ENCODE peak calls at places on chromosome 7, in six cellular contexts. N, J, C, V, Z and S are unnamed samples. For H3K9me3, the result is how much of the 10 kb centered on the place peaks cover.

GRCh38 chr7:37908221-37908788 is 8.3 kb downstream of the SFRP4 start:
- DNase-seq in C (no peak), N (no peak), V (no peak), J (no peak), Z (peak), S (no peak)

GRCh38 chr7:73682745-73683055 is 553 bp downstream of the DNAJC30 start:
- DNase-seq in J (no peak), N (no peak), Z (no peak), V (no peak), C (no peak), S (no peak)

GRCh38 chr7:66213637-66214036 is 8.5 kb downstream of the TPST1 start:
- DNase-seq in V (no peak), C (no peak), J (no peak), N (no peak), Z (peak), S (no peak)

GRCh38 chr7:142746268-142746667 is 3.0 kb upstream of the PRSS1 start:
- DNase-seq in C (no peak), Z (no peak), V (no peak), N (no peak), J (no peak), S (no peak)

GRCh38 chr7:1032536-1033181 is 11.7 kb upstream of the GPR146 start:
- DNase-seq in C (no peak), J (no peak), Z (no peak), V (no peak), N (no peak), S (peak)

GRCh38 chr7:127847641-127848040 is 183.6 kb downstream of the LRRC4 start:
- DNase-seq in Z (no peak), J (no peak), N (no peak), C (no peak), V (no peak), S (no peak)

GRCh38 chr7:33952824-33953223 is 47.5 kb downstream of the BMPER start:
- DNase-seq in V (no peak), C (no peak), N (no peak), J (no peak), Z (peak), S (no peak)

GRCh38 chr7:49926720-49927119 is 153.3 kb downstream of the VWC2 start:
- DNase-seq in Z (no peak), J (no peak), V (no peak), C (no peak), N (no peak), S (no peak)

GRCh38 chr7:130273081-130273699 is 6.5 kb downstream of the CPA2 start:
- DNase-seq in Z (peak), N (peak), V (peak), J (peak), C (no peak), S (no peak)

GRCh38 chr7:33452805-33453502 is 323.6 kb downstream of the BBS9 start:
- DNase-seq in Z (peak), C (no peak), V (no peak), N (no peak), J (no peak), S (no peak)

GRCh38 chr7:5064391-5065106 is 18.9 kb downstream of the RBAK start:
- DNase-seq in J (no peak), Z (peak), C (no peak), V (no peak), N (no peak), S (no peak)
- H3K9me3 ChIP-seq in J (under half), Z (under half), C (half or more), V (half or more), N (half or more), S (under half)

DNA sequence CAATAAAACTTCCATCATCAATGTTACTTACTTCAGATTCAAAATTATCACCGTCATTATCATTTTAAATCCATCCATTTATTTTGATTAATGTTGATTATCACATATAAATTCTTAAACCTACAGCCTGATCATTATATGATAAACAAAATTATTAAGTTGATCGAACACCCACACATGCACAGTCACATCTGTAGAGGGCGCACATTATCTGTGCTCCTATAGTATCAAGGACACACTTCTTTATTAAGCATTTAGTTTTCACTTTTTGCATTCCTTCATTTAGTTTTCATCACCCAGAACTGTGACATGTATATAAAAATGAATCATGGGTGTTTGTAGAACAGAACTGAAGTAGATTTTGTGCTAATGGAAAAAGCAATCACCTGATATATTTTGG is 26.2 kb upstream of the ZNF716 start:
- DNase-seq in C (no peak), N (no peak), J (no peak), Z (no peak), V (no peak), S (no peak)
- H3K9me3 ChIP-seq in C (under half), N (under half), J (under half), Z (under half), V (under half), S (under half)

DNA sequence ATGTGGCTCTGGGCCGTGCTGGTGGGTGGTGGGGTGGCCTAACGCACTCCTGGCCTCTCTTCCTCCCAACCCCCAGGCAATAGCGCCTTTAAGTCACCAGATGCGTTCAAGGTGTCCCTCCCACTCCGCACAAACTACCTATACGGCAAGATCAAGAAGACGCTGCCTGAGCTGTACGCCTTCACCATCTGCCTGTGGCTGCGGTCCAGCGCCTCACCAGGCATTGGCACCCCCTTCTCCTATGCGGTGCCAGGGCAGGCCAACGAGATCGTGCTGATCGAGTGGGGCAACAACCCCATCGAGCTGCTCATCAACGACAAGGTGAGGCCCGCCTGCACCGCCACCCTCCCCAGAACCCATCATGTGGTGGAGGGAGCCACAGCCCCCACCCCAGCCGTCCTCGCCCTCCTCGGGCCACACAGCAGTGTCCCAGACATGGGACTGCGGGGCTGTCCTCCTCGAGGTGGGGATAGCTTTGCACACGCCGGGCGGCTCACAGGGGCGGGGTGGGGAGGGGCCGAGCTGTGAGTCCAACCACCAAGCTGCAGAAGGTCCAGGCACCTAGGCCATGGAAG is 7.8 kb downstream of the NPTX2 start:
- DNase-seq in C (no peak), Z (no peak), J (no peak), N (no peak), V (no peak), S (no peak)
- H3K9me3 ChIP-seq in C (under half), Z (under half), J (half or more), N (under half), V (under half), S (under half)

DNA sequence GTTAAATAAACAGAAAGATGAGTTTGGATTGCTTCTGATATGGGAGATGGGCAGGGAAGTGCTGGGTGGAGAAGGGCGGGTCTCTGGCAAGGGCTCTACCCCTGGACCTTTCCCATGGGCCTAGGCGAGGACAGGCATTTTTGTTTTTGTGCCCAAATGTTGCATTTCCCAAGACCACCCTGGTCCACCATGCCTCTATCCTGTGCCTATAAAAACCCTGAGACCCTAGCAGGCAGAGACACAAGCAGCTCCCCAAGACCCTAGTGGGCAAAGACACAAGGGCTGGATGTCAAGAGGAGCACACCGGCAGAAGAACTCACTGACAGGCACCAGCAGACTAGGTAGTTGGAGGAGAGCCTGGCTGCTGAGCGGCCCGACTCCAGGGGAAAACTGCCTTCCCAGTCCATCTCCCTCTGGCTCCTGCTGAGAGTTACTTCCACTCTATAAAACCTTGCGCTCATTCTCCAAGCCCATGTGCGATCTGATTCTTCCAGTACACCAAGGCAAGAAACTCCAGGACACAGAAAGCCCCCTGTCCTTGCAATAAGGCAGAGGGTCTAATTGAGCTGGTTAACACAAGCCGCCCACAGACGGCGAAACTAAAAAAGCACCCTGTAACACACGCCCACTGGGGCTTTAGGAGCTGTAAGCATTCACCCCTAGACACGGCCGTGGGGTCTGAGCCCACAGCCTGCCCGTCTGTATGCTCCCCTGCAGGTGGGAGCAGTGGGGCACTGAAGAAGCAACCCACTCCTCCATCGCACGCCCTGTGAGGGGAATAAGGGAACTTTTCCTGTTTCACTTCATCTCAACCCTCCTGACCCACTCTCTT is 291.4 kb downstream of the PTPRN2 start:
- DNase-seq in N (no peak), Z (no peak), J (no peak), C (no peak), V (no peak), S (no peak)
- H3K9me3 ChIP-seq in N (under half), Z (under half), J (half or more), C (under half), V (under half), S (under half)

GRCh38 chr7:50957427-50957826 is 174.7 kb upstream of the GRB10 start:
- DNase-seq in J (no peak), Z (no peak), V (no peak), N (no peak), C (no peak), S (no peak)

GRCh38 chr7:50959560-50959959 is 176.9 kb upstream of the GRB10 start:
- DNase-seq in Z (no peak), V (no peak), N (no peak), J (no peak), C (no peak), S (no peak)

GRCh38 chr7:50959991-50960390 is 177.3 kb upstream of the GRB10 start:
- DNase-seq in Z (no peak), N (no peak), J (no peak), C (no peak), V (no peak), S (no peak)

GRCh38 chr7:50956522-50957155 is 173.9 kb upstream of the GRB10 start:
- DNase-seq in J (no peak), Z (no peak), C (no peak), N (no peak), V (no peak), S (no peak)

DNA sequence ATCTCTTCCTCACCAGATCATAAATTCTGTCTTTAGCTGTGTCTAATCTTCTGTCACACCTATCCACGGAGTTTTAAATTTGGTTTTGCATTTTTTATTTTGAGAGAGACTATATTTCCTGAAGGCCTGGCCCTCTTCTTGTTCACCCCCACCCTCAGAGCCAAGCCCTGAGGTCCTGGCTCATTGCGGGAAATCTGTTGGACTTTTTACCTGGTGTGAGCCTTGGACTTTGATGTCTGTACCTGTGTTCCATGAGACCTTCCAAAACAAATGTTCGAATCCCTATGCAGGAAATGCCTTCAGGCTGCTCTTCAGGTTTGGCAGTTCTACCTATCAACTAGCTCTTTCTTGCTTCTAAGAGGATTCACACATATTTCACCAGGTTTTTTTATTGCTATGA is 175.2 kb upstream of the GRB10 start:
- DNase-seq in Z (no peak), V (no peak), J (no peak), C (no peak), N (no peak), S (no peak)
- H3K9me3 ChIP-seq in Z (under half), V (under half), J (under half), C (under half), N (under half), S (under half)

GRCh38 chr7:158273138-158273651 is 314.4 kb downstream of the PTPRN2 start:
- DNase-seq in C (peak), V (no peak), Z (no peak), N (no peak), J (no peak), S (no peak)
- H3K9me3 ChIP-seq in C (under half), V (under half), Z (under half), N (under half), J (half or more), S (under half)